ENCODE peak calls at places on chromosomes 4 and X, in ten cellular contexts. E is AG09309; P is AG10803; S is cardiac muscle cell; N is tibial artery; Z is CD8-positive, alpha-beta T cell; L is heart right ventricle; I is IMR-90; C is suprapubic skin; Y is cardiac fibroblast. V is an unnamed sample.

GRCh38 chr4:76435689-76436176 is 704 bp downstream of the SHROOM3 start:
- DNase-seq in N (no peak), C (no peak), Z (no peak), S (no peak), P (no peak), E (no peak), I (no peak), L (no peak), Y (no peak), V (peak; percentile 42)

GRCh38 chr4:159106636-159107035 is 3.8 kb downstream of the RAPGEF2 start:
- DNase-seq in Y (peak; percentile 17), L (no peak), S (no peak), I (peak; percentile 45), C (no peak), N (no peak), P (no peak), Z (no peak), E (no peak), V (no peak)

GRCh38 chr4:170875868-170876267 is 786.1 kb upstream of the AADAT start:
- DNase-seq in Z (no peak), I (no peak), S (peak; percentile 22), P (no peak), Y (no peak), L (no peak), N (no peak), C (no peak), E (no peak), V (no peak)

GRCh38 chr4:47668810-47669408 is 169.0 kb downstream of the CORIN start:
- DNase-seq in N (no peak), E (peak; percentile 21), I (peak; percentile 65), C (no peak), Z (peak; percentile 9), L (peak; percentile 32), P (peak; percentile 61), S (peak; percentile 66), Y (peak; percentile 79), V (peak; percentile 77)

GRCh38 chr4:112073201-112073600 is 72.1 kb upstream of the FAM241A start:
- DNase-seq in E (no peak), P (no peak), S (no peak), L (no peak), C (no peak), I (no peak), Y (no peak), Z (no peak), N (no peak), V (no peak)

GRCh38 chrX:147174596-147174995 is 360.1 kb upstream of the CXorf51A start:
- DNase-seq in L (no peak), C (no peak), E (no peak), I (no peak), S (no peak), P (no peak), N (no peak), Y (no peak), Z (no peak), V (no peak)

GRCh38 chr4:175671491-175671934 is 140.6 kb downstream of the GPM6A start:
- DNase-seq in C (no peak), I (no peak), N (no peak), S (peak; percentile 30), E (no peak), Z (no peak), P (no peak), Y (no peak), L (no peak), V (no peak)

GRCh38 chr4:153110739-153111138 is 93.5 kb upstream of the TRIM2 start:
- DNase-seq in C (no peak), P (no peak), E (no peak), I (no peak), N (no peak), S (no peak), L (no peak), Z (no peak), Y (no peak), V (no peak)

GRCh38 chr4:8411351-8412180 is 29.0 kb downstream of the ACOX3 start:
- DNase-seq in Y (no peak), C (no peak), I (no peak), L (no peak), Z (no peak), P (no peak), S (no peak), N (no peak), E (no peak), V (no peak)

GRCh38 chr4:8410066-8410600 is 30.4 kb downstream of the ACOX3 start:
- DNase-seq in L (no peak), Y (no peak), C (no peak), E (no peak), S (no peak), Z (no peak), N (no peak), P (no peak), I (no peak), V (peak; percentile 18)

GRCh38 chr4:8410641-8411271 is 29.8 kb downstream of the ACOX3 start:
- DNase-seq in E (no peak), I (peak; percentile 59), L (peak; percentile 70), C (no peak), Z (no peak), Y (peak; percentile 64), P (peak; percentile 41), N (peak; percentile 52), S (peak; percentile 80), V (peak; percentile 52)

GRCh38 chr4:8412288-8412687 is 28.2 kb downstream of the ACOX3 start:
- DNase-seq in I (no peak), N (no peak), P (no peak), L (no peak), Z (no peak), Y (no peak), S (no peak), C (no peak), E (no peak), V (no peak)

GRCh38 chr4:8414377-8414776 is 26.1 kb downstream of the ACOX3 start:
- DNase-seq in I (no peak), L (no peak), N (no peak), C (no peak), E (no peak), Z (no peak), Y (no peak), P (no peak), S (no peak), V (no peak)
- TF ChIP-seq CTCF in I (no peak), L (no peak), N (no peak), C (no peak), E (no peak), Z (no peak), Y (no peak), P (no peak), S (no peak), V (no peak)

DNA sequence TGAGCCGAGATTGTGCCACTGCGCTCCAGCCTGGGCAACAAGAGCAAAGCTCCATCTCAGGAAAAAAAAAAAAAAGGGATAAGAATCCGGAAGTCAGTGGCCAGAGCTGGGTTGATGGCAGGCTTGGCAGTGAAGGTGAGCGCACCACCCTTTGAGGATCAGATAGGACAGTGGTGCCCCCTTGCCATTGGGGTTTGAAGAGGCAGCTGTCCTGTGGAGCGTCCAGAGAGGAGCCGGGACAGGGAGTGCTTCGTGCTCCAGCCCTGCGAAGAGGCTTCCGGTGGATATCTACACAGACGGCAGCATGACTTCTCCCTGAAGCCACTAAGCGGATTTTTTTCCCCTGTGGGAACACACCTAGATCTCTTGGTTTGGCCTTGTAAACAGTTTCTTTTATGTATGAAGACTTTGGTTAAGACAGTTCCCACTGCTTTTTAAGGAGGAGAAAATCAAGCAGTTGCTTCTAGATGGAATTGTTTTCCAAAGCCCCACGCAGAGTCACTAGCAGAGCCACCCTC is 6.5 kb downstream of the TBC1D14 start:
- DNase-seq in E (no peak), N (no peak), Z (no peak), P (no peak), C (no peak), S (no peak), I (no peak), L (no peak), Y (no peak), V (no peak)
- H3K4me3 ChIP-seq in E (no peak overlapping the region), N (no peak overlapping the region), Z (no peak overlapping the region), P (no peak overlapping the region), C (no peak overlapping the region), S (no peak overlapping the region), I (no peak overlapping the region), L (no peak overlapping the region), Y (no peak overlapping the region), V (no peak overlapping the region)

GRCh38 chr4:127622621-127622922 is 10.2 kb upstream of the INTU start:
- DNase-seq in E (no peak), N (no peak), Y (peak; percentile 34), I (no peak), Z (no peak), C (no peak), L (no peak), P (no peak), S (no peak), V (no peak)

GRCh38 chr4:127623755-127624087 is 9.0 kb upstream of the INTU start:
- DNase-seq in Y (peak; percentile 27), L (no peak), E (no peak), I (peak; percentile 41), C (no peak), Z (no peak), S (no peak), N (no peak), P (peak; percentile 11), V (peak; percentile 27)

GRCh38 chr4:127624176-127624575 is 8.6 kb upstream of the INTU start:
- DNase-seq in Z (no peak), E (no peak), I (no peak), P (no peak), S (no peak), L (no peak), C (no peak), Y (no peak), N (no peak), V (no peak)

GRCh38 chr4:127618427-127618826 is 14.3 kb upstream of the INTU start:
- DNase-seq in I (no peak), P (no peak), Y (no peak), C (no peak), Z (no peak), E (no peak), N (no peak), S (no peak), L (no peak), V (no peak)

DNA sequence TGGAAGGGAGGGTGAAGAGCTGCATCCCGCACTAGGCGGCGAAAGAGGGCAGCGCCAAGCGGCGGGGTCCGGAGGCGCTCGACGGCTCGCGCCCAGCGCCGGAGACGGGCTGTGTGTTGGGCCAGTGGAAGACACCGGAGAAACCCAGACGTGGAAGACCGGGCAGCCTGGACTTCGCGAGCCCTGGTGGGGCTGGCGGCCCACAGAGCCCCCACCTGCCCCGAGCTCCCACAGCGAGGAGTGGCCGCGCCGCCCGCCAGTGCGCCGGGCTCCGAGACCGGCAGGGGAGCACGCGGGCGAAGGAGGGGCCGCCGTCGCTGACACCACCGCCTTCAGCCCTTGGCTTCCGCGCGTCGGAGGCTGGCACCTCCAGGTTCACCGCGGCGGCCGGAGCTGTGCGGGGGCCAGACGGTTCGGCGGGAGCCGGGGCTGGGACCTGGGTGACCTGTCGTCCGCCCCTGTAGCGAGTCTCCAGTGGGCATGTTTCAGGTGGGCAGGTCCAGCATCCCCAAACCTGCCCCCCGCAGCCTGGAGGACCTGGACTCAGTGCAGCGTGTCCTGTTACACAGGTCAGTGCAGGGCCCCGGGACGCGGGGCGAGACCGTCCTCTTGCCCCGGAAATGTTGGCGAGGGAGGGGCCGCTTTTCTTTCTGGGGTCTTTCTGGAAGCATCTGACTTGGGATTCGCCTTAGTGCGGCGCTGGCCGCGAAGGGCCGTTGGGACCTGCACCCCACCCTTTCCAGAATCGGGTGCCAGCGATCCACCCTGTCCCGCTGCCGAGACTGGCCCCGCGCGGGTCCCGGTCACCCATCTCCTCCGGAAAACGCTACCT is 9.6 kb upstream of the INTU start:
- DNase-seq in Y (no peak), E (no peak), C (no peak), S (peak; percentile 54), N (peak; percentile 30), P (peak; percentile 6), I (peak; percentile 33), Z (no peak), L (no peak), V (peak; percentile 2)
- TF ChIP-seq CTCF in Y (peak; percentile 29), E (no peak), C (peak; percentile 16), S (peak; percentile 38), N (peak; percentile 33), P (peak; percentile 23), I (peak; percentile 30), Z (no peak), L (peak; percentile 17), V (peak; percentile 25)

DNA sequence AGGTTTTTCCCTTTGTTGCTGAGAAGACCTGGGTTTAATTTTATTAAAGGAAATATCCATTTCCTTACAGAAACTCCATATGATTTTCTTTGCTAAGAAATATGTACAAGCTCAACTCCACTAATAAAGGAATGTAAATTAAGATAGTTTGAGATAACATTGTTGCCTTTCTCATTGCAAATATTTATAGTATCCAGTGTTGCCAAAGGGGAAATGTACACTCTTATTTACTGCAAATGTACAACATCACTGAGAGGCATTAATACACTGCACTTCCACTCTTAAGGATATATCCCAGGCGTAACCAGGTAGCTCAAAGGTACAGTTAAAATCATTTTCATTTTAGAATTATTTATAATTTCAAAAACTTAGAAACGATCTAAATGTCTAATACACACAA is 7.5 kb upstream of the LRBA start:
- DNase-seq in E (no peak), L (no peak), P (no peak), Z (no peak), C (no peak), I (no peak), N (no peak), S (no peak), Y (no peak), V (no peak)
- H3K4me3 ChIP-seq in E (no peak overlapping the region), L (no peak overlapping the region), P (no peak overlapping the region), Z (no peak overlapping the region), C (no peak overlapping the region), I (no peak overlapping the region), N (no peak overlapping the region), S (no peak overlapping the region), Y (no peak overlapping the region), V (no peak overlapping the region)

V was measured in fibroblast of the aortic adventitia.